ENCODE peak calls at places on chromosome 3, in four cellular contexts. One of them, this sample, is unnamed.

GRCh38 chr3:122013448-122013925 is 8.6 kb downstream of the ILDR1 start:
- DNase-seq in HepG2: no peak
- DNase-seq in K562: no peak
- DNase-seq in GM12878: no peak
- DNase-seq in this sample: no peak

GRCh38 chr3:140765246-140765645 is 87.4 kb downstream of the TRIM42 start:
- DNase-seq in GM12878: no peak
- DNase-seq in HepG2: no peak
- DNase-seq in K562: no peak
- DNase-seq in this sample: peak; percentile 1

GRCh38 chr3:23738946-23739345 is 66.8 kb upstream of the UBE2E1 start:
- DNase-seq in K562: no peak
- DNase-seq in HepG2: no peak
- DNase-seq in GM12878: no peak
- DNase-seq in this sample: no peak

GRCh38 chr3:12131351-12131750 is 27.4 kb downstream of the TIMP4 start:
- DNase-seq in HepG2: no peak
- DNase-seq in GM12878: no peak
- DNase-seq in K562: no peak
- DNase-seq in this sample: no peak

GRCh38 chr3:52408466-52408865 is 36.4 kb downstream of the SEMA3G start:
- DNase-seq in GM12878: no peak
- DNase-seq in HepG2: no peak
- DNase-seq in K562: no peak
- DNase-seq in this sample: no peak

GRCh38 chr3:13420051-13420816 is at the start of gene NUP210:
- DNase-seq in HepG2: peak; percentile 50
- DNase-seq in K562: peak; percentile 94
- DNase-seq in GM12878: no peak
- DNase-seq in this sample: peak; percentile 79

GRCh38 chr3:82132210-82133069 is 371.0 kb upstream of the GBE1 start:
- DNase-seq in K562: no peak
- DNase-seq in GM12878: no peak
- DNase-seq in HepG2: peak; percentile 41
- DNase-seq in this sample: no peak

GRCh38 chr3:113552851-113553250 is 20.5 kb downstream of the SIDT1 start:
- DNase-seq in GM12878: no peak
- DNase-seq in HepG2: no peak
- DNase-seq in K562: no peak
- DNase-seq in this sample: no peak

GRCh38 chr3:69086133-69086722 is 1.5 kb downstream of the ARL6IP5 start:
- DNase-seq in GM12878: no peak
- DNase-seq in HepG2: peak; percentile 41
- DNase-seq in K562: peak; percentile 15
- DNase-seq in this sample: no peak

GRCh38 chr3:170058127-170058526 is 20.3 kb downstream of the GPR160 start:
- DNase-seq in K562: no peak
- DNase-seq in GM12878: no peak
- DNase-seq in HepG2: no peak
- DNase-seq in this sample: peak; percentile 39

GRCh38 chr3:58122936-58123700 is 87.7 kb downstream of the DNASE1L3 start:
- DNase-seq in GM12878: no peak
- DNase-seq in K562: no peak
- DNase-seq in HepG2: no peak
- DNase-seq in this sample: no peak

GRCh38 chr3:156037356-156037755 is 83.0 kb upstream of the KCNAB1 start:
- DNase-seq in K562: no peak
- DNase-seq in GM12878: no peak
- DNase-seq in HepG2: peak; percentile 11
- DNase-seq in this sample: no peak

GRCh38 chr3:183844606-183845005 is 19.2 kb upstream of the MAP6D1 start:
- DNase-seq in GM12878: no peak
- DNase-seq in K562: no peak
- DNase-seq in HepG2: peak; percentile 15
- DNase-seq in this sample: no peak

GRCh38 chr3:190249414-190249813 is 72.8 kb downstream of the CLDN1 start:
- DNase-seq in GM12878: no peak
- DNase-seq in K562: no peak
- DNase-seq in HepG2: no peak
- DNase-seq in this sample: no peak

GRCh38 chr3:13539671-13540070 is 9.3 kb upstream of the FBLN2 start:
- DNase-seq in GM12878: no peak
- DNase-seq in K562: peak; percentile 43
- DNase-seq in HepG2: no peak
- DNase-seq in this sample: no peak

GRCh38 chr3:43870844-43871626 is 180.3 kb downstream of the ABHD5 start:
- DNase-seq in GM12878: no peak
- DNase-seq in HepG2: no peak
- DNase-seq in K562: no peak
- DNase-seq in this sample: no peak

GRCh38 chr3:77281721-77282120 is 241.8 kb downstream of the ROBO2 start:
- DNase-seq in HepG2: no peak
- DNase-seq in K562: no peak
- DNase-seq in GM12878: no peak
- DNase-seq in this sample: no peak

GRCh38 chr3:116426036-116426435 is 19.3 kb downstream of the LSAMP start:
- DNase-seq in K562: no peak
- DNase-seq in GM12878: no peak
- DNase-seq in HepG2: no peak
- DNase-seq in this sample: no peak
- TF ChIP-seq HDAC6 in K562: no peak
- TF ChIP-seq HDAC6 in GM12878: no peak
- TF ChIP-seq HDAC6 in HepG2: no peak
- TF ChIP-seq HDAC6 in this sample: no peak

GRCh38 chr3:126258670-126259069 is 78.3 kb upstream of the ALDH1L1 start:
- DNase-seq in K562: peak; percentile 51
- DNase-seq in HepG2: no peak
- DNase-seq in GM12878: no peak
- DNase-seq in this sample: no peak

GRCh38 chr3:126262227-126262626 is 81.8 kb upstream of the ALDH1L1 start:
- DNase-seq in GM12878: no peak
- DNase-seq in K562: no peak
- DNase-seq in HepG2: no peak
- DNase-seq in this sample: no peak

GRCh38 chr3:126261037-126261436 is 80.7 kb upstream of the ALDH1L1 start:
- DNase-seq in HepG2: peak; percentile 62
- DNase-seq in GM12878: no peak
- DNase-seq in K562: no peak
- DNase-seq in this sample: no peak

GRCh38 chr3:126257984-126258383 is 77.6 kb upstream of the ALDH1L1 start:
- DNase-seq in HepG2: no peak
- DNase-seq in GM12878: no peak
- DNase-seq in K562: no peak
- DNase-seq in this sample: no peak

GRCh38 chr3:126259411-126260391 is 79.3 kb upstream of the ALDH1L1 start:
- DNase-seq in K562: peak; percentile 52
- DNase-seq in HepG2: peak; percentile 29
- DNase-seq in GM12878: no peak
- DNase-seq in this sample: no peak
- TF ChIP-seq GABPA in K562: no peak
- TF ChIP-seq GABPA in HepG2: no peak
- TF ChIP-seq GABPA in GM12878: no peak
- TF ChIP-seq GABPA in this sample: no peak

DNA sequence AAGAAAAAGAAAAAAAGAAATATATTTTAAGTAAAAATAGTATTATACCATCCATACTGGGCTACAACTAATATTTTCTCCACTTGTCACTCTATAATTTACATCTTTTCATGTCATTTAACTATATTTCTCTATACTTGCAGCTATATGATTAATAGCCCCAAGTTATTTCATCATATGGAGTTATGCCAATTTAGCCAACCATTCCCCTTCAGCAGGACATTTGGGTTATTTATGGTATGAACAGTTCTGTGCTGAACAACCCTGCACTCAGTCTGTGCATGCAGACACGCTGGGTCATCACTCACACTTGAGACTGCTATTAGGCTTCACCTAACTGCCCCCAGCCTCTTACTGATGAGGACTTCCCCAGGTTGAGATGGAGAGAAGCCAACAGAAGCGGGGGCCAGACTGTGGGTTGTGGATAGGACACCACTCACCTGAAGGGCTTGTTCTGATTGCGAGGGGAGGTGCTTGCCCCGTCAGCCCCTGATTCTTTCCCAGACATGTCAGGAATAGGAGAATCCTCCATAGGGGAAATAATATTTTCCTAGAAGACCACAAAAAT is 7.3 kb downstream of the TADA3 start:
- DNase-seq in HepG2: no peak
- DNase-seq in GM12878: no peak
- DNase-seq in K562: no peak
- DNase-seq in this sample: no peak
- TF ChIP-seq HDAC6 in HepG2: no peak
- TF ChIP-seq HDAC6 in GM12878: no peak
- TF ChIP-seq HDAC6 in K562: no peak
- TF ChIP-seq HDAC6 in this sample: no peak

DNA sequence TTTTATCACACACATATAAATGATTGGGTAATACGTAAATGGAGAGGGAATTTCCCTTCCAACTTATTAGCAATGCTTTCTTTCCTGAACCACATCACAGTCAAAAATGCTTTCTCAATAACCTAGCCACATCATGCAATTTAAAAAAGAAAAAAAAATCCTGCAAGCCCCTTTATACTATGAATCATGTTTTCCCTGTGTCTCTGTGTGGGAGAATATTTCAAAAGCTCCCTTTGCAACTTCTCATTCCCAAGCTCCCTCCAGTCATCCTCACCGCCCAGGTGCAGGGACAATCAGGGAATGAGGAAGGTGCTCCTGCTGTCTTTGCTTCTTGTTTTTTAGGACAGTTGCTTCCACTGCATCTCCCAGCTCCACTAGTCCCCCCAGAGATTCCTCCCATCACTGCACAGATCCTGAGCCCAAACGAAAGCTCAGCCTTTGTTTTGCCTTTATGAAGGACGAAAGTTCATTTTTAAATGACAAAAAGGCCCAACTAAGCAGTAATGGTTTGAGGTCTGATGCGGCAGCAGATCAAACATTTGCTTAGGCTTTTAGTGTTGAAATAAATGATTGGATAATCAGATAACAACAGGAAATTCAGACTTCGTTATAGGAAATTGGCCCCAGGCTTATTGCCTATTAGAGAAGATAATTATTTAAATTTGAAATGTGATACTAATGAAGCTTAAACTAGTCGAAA is 47.8 kb upstream of the ADGRG7 start:
- DNase-seq in K562: no peak
- DNase-seq in GM12878: no peak
- DNase-seq in HepG2: no peak
- DNase-seq in this sample: no peak
- TF ChIP-seq GABPA in K562: no peak
- TF ChIP-seq GABPA in GM12878: no peak
- TF ChIP-seq GABPA in HepG2: no peak
- TF ChIP-seq GABPA in this sample: no peak

DNA sequence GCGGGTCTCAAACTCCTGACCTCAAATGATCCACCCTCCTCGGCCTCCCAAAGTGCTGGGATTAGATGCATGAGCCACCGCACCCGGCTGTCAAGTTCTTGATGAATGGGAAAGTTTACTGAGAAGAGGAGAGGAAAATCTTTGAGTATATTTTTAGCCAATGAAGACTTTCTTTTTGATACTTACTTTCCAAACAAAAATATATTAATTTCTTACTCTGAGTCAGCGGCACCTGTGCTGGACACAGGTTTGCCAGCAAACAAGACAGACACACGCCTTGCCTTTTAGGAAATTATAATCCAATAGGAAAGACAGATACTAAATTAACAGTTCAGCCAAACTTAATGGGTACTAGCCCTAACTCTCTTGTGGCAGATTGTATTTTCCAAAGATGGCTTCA is 166.6 kb downstream of the SHQ1 start:
- DNase-seq in K562: no peak
- DNase-seq in GM12878: no peak
- DNase-seq in HepG2: no peak
- DNase-seq in this sample: no peak
- TF ChIP-seq HDAC6 in K562: no peak
- TF ChIP-seq HDAC6 in GM12878: no peak
- TF ChIP-seq HDAC6 in HepG2: no peak
- TF ChIP-seq HDAC6 in this sample: no peak

GRCh38 chr3:196214783-196215441 is 1.4 kb upstream of the SLC51A start:
- DNase-seq in GM12878: no peak
- DNase-seq in K562: no peak
- DNase-seq in HepG2: peak; percentile 75
- DNase-seq in this sample: no peak
- TF ChIP-seq GABPA in GM12878: no peak
- TF ChIP-seq GABPA in K562: no peak
- TF ChIP-seq GABPA in HepG2: no peak
- TF ChIP-seq GABPA in this sample: no peak

DNA sequence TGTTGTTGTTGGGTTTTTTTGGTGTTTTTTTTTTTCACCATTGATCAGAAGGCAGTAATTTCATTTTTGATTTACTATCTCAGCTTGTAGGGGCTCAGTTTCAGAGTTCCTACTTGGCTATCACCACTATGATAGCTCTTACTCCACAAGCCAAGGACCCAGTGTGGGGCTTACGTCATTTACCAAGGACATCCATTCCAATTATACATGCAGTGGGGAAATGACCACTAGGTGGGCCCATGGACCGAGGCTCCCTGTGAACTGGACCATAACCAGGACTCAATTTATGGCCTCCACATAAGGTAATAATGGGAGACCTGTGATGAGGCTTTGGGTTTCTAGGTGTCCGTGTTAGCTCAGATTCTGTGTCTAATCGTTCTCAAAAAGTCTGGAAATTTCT is 67.5 kb upstream of the CACNA1D start:
- DNase-seq in GM12878: no peak
- DNase-seq in HepG2: peak; percentile 47
- DNase-seq in K562: peak; percentile 27
- DNase-seq in this sample: no peak
- TF ChIP-seq HDAC6 in GM12878: no peak
- TF ChIP-seq HDAC6 in HepG2: no peak
- TF ChIP-seq HDAC6 in K562: no peak
- TF ChIP-seq HDAC6 in this sample: no peak

This sample was measured in H1.